ENCODE peak calls at places on chromosomes 7 and 10, in five cellular contexts. J is WERI-Rb-1, M is brain microvascular endothelial cell, T is BE2C, C is cardiac fibroblast. I is an unnamed sample.
A peak's percentile ranks its signal among the peaks of the same experiment; 100 is the strongest.

GRCh38 chr10:49010295-49010694 is 70.7 kb upstream of the LRRC18 start:
- DNase-seq in M (no peak), T (no peak), J (no peak), C (no peak), I (no peak)

GRCh38 chr10:91590142-91590903 is 42.5 kb downstream of the PPP1R3C start:
- DNase-seq in M (peak; percentile 51), J (no peak), T (no peak), C (peak; percentile 89), I (no peak)

GRCh38 chr10:47048533-47048905 is 137.3 kb downstream of the PTPN20 start:
- DNase-seq in T (no peak), M (no peak), C (peak; percentile 9), J (peak; percentile 61), I (no peak)

GRCh38 chr7:73707045-73707631 is 12.3 kb downstream of the STX1A start:
- DNase-seq in M (peak; percentile 20), J (peak; percentile 93), C (no peak), T (peak; percentile 60), I (peak; percentile 79)

GRCh38 chr10:119140603-119141245 is 24.8 kb downstream of the SFXN4 start:
- DNase-seq in M (no peak), T (no peak), C (no peak), J (no peak), I (no peak)

GRCh38 chr10:100740476-100741341 is 4.7 kb upstream of the PAX2 start:
- DNase-seq in M (no peak), J (no peak), C (no peak), T (no peak), I (no peak)

GRCh38 chr10:102727037-102727818 is 12.8 kb downstream of the SFXN2 start:
- DNase-seq in T (no peak), C (no peak), J (no peak), M (no peak), I (no peak)

GRCh38 chr7:610531-611280 is 91.1 kb upstream of the PDGFA start:
- DNase-seq in C (peak; percentile 53), M (peak; percentile 65), J (peak; percentile 53), T (no peak), I (no peak)

GRCh38 chr7:100584046-100584676 is 1.8 kb downstream of the LRCH4 start:
- DNase-seq in C (peak; percentile 40), T (no peak), M (peak; percentile 5), J (no peak), I (no peak)

GRCh38 chr10:72952189-72952900 is 2.3 kb downstream of the PLA2G12B start:
- DNase-seq in C (no peak), J (no peak), T (no peak), M (no peak), I (no peak)

GRCh38 chr7:114047889-114048288 is 129.1 kb upstream of the PPP1R3A start:
- DNase-seq in C (peak; percentile 55), J (no peak), M (peak; percentile 60), T (no peak), I (no peak)

GRCh38 chr7:149716007-149716931 is 57.1 kb downstream of the ZNF467 start:
- DNase-seq in M (no peak), C (no peak), T (no peak), J (no peak), I (no peak)

GRCh38 chr10:52950578-52950977 is 178.0 kb upstream of the MBL2 start:
- DNase-seq in C (no peak), M (no peak), J (no peak), T (no peak), I (no peak)

GRCh38 chr10:52954407-52954806 is 181.8 kb upstream of the MBL2 start:
- DNase-seq in J (no peak), T (no peak), C (no peak), M (no peak), I (no peak)

GRCh38 chr10:52952391-52953079 is 180.0 kb upstream of the MBL2 start:
- DNase-seq in C (no peak), J (no peak), M (no peak), T (no peak), I (no peak)

GRCh38 chr10:52951819-52952218 is 179.2 kb upstream of the MBL2 start:
- DNase-seq in T (peak; percentile 48), M (peak; percentile 18), J (peak; percentile 22), C (peak; percentile 18), I (peak; percentile 69)

DNA sequence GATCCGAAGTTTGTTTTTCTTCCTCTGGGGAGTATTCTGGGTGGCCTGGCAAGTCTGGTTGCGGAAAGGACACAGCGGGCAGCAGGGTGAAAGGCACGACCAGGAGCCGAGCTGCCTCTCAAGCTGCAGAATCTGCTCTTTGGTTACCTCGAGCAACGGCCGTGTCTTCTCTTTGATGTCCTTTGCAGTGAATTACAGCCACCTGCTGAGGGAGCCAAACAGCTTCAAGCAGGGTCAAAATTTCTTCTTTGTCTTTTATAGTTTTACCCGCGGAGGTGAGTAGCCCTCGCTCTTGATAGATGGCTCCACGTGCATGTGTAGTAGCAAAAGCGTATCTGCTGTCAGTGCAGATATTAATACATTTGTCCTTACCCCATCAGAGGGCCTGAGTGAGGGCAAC is 177.3 kb upstream of the MBL2 start:
- DNase-seq in T (no peak), C (no peak), J (no peak), M (no peak), I (no peak)
- TF ChIP-seq CTCF in T (peak; percentile 8), C (no peak), J (no peak), M (peak; percentile 11), I (no peak)

DNA sequence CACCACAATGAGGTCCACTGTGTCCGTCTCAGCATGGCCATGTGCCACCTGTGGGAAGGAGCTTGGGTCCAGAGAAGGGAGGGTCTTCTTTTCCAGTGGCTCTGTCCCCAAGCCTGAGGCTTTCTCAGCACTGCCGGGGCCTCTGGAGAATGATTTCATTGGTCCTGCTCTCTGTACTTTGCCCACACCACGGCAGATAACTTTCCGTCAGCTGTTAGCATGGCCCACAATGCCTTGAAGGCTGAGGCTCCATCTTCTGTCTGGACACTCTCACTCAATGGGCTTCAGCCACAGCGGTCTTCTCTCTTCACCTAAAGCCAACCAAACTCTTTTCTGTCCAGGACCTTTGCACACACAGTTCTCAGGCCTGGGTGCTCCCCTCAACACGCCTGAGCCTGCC is 192.5 kb downstream of the CXCL12 start:
- DNase-seq in M (no peak), T (no peak), C (no peak), J (no peak), I (no peak)
- TF ChIP-seq CTCF in M (no peak), T (no peak), C (no peak), J (no peak), I (no peak)

GRCh38 chr10:42743697-42744096 is 38.9 kb upstream of the BMS1 start:
- DNase-seq in T (no peak), M (no peak), C (no peak), J (no peak), I (no peak)

GRCh38 chr10:42738669-42739068 is 43.9 kb upstream of the BMS1 start:
- DNase-seq in M (no peak), C (no peak), J (no peak), T (no peak), I (no peak)

GRCh38 chr10:42744134-42744701 is 38.4 kb upstream of the BMS1 start:
- DNase-seq in M (no peak), J (no peak), T (no peak), C (no peak), I (no peak)
- TF ChIP-seq CTCF in M (no peak), J (no peak), T (peak; percentile 38), C (no peak), I (peak; percentile 18)

GRCh38 chr7:12110425-12110824 is 100.7 kb upstream of the TMEM106B start:
- DNase-seq in J (no peak), C (no peak), T (no peak), M (no peak), I (no peak)

GRCh38 chr7:12107841-12108249 is 103.2 kb upstream of the TMEM106B start:
- DNase-seq in T (no peak), C (no peak), J (no peak), M (no peak), I (no peak)

DNA sequence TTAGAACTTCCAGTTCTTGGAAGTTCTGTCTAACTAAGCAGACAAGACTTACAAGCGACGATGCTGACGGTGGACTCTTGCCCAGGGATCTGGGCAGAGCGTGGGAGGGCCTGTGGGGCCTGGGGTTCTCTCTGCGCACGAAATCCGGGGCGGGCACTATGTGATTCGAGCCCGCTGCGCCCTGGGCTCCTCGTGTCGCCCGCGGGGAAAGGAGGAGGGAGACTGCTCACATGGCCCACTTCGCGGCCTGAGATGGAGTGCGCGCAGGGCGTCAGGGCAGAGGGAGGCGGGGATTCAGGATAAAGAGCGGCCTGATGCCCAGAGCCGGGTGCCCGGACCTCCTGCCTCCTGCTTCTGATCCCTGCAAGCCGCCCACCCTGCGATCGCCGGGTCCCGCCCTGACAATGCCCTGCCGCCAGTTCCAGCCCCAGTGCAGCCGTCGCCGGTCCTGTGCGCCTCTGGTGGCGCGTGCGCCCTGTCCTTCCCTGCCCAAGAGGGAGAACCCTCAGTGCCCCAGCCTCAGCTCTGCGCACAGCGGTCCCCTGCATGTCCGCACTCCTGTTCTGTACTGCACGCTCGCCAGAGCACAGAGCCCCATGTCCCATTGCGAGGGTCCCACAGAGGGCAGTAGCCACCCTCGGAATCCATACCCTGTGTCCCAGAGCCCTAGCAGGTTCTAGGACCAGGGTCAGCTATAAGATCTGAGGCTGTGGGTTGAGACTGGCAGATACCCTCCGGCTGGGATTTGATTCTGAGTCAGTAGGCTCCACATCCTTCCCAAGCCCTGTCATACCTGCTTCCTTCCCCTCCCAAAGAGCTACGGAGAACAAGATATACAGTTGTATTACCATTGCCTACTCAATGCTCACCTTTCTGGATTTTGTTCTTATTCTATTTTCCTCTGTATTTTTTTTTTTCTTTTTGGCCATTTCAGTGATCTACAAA is 99.4 kb upstream of the TMEM106B start:
- DNase-seq in T (peak; percentile 91), M (no peak), C (peak; percentile 39), J (peak; percentile 45), I (peak; percentile 67)
- TF ChIP-seq CTCF in T (peak; percentile 61), M (peak; percentile 31), C (peak; percentile 14), J (peak; percentile 26), I (no peak)

DNA sequence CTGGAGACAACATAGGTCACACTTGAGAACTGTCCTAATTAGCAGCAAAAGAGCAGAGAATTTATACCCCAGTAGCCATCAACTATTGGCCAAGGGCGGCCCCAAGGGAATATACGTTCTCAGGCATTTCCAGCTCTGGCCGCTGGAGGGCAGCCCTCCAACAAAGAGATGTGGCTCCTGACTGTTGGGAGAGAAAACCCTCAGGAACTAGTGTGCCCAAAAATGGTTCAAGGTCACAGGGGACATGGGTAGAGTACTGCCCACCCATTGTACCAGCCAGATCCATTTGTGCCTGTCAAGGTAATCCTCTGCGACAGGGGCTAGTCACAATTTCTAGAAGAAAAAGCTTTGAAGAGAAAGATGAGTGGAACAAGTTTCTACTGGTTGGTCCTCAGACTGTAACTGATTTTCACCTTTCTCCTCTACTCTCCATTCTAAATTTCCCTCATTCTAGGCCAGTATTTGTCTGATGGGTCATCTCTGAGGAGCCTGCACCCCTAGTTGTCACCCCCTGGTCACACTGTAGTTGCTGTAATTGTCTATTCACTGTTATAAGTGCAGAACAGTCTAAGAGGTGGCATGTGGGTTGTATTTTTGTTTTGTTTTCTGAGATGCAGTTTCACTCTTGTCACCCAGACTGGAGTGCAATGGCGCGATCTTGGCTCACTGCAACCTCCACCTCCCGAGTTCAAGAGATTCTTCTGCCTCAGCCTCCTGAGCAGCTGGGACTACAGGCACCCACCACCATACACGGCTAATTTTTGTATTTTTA is 14.7 kb upstream of the C7orf33 start:
- DNase-seq in T (peak; percentile 64), C (peak; percentile 75), J (peak; percentile 73), M (peak; percentile 63), I (peak; percentile 77)
- TF ChIP-seq CTCF in T (peak; percentile 92), C (peak; percentile 89), J (peak; percentile 82), M (peak; percentile 91), I (peak; percentile 90)